ENCODE peak calls at places on chromosomes 2 and 18, in six cellular contexts. E, F, B, W, T and Q are unnamed samples.

GRCh38 chr2:54371461-54372065 is 84.6 kb upstream of the SPTBN1 start:
- DNase-seq in E (no peak), F (no peak), B (no peak), W (no peak), T (no peak), Q (no peak)

GRCh38 chr2:226796840-226797288 is 2.8 kb downstream of the IRS1 start:
- DNase-seq in E (no peak), F (no peak), B (peak; percentile 51), W (no peak), T (peak; percentile 21), Q (peak; percentile 44)

GRCh38 chr2:44731505-44731904 is 210.0 kb upstream of the SIX3 start:
- DNase-seq in E (no peak), F (no peak), B (no peak), W (no peak), T (no peak), Q (no peak)

GRCh38 chr2:85019121-85019520 is 48.2 kb downstream of the KCMF1 start:
- DNase-seq in E (no peak), F (no peak), B (no peak), W (peak; percentile 86), T (no peak), Q (no peak)

GRCh38 chr2:236550701-236551465 is 18.7 kb upstream of the ACKR3 start:
- DNase-seq in E (no peak), F (no peak), B (no peak), W (no peak), T (no peak), Q (no peak)

GRCh38 chr2:25314514-25315315 is 27.0 kb downstream of the DNMT3A start:
- DNase-seq in E (peak; percentile 8), F (peak; percentile 58), B (peak; percentile 74), W (no peak), T (peak; percentile 52), Q (no peak)

GRCh38 chr2:37836270-37836669 is 88.8 kb upstream of the RMDN2 start:
- DNase-seq in E (no peak), F (no peak), B (no peak), W (no peak), T (no peak), Q (no peak)

GRCh38 chr2:103213028-103213542 is 451.3 kb downstream of the TMEM182 start:
- DNase-seq in E (no peak), F (no peak), B (no peak), W (no peak), T (no peak), Q (no peak)

GRCh38 chr2:231795525-231796327 is 9.5 kb downstream of the COPS7B start:
- DNase-seq in E (peak; percentile 74), F (no peak), B (no peak), W (peak; percentile 85), T (peak; percentile 81), Q (peak; percentile 77)

GRCh38 chr2:224945134-224945533 is 97.1 kb downstream of the DOCK10 start:
- DNase-seq in E (no peak), F (no peak), B (no peak), W (no peak), T (peak; percentile 15), Q (peak; percentile 20)

GRCh38 chr2:224938670-224939309 is 103.5 kb downstream of the DOCK10 start:
- DNase-seq in E (no peak), F (no peak), B (no peak), W (no peak), T (peak; percentile 71), Q (peak; percentile 67)

GRCh38 chr2:224940618-224941017 is 101.7 kb downstream of the DOCK10 start:
- DNase-seq in E (no peak), F (no peak), B (no peak), W (no peak), T (no peak), Q (no peak)

GRCh38 chr2:224944707-224945106 is 97.6 kb downstream of the DOCK10 start:
- DNase-seq in E (no peak), F (no peak), B (no peak), W (no peak), T (no peak), Q (no peak)

GRCh38 chr2:224941958-224942357 is 100.3 kb downstream of the DOCK10 start:
- DNase-seq in E (no peak), F (no peak), B (no peak), W (no peak), T (no peak), Q (no peak)
- H3K4me3 ChIP-seq in E (no peak overlapping the region), F (no peak overlapping the region), B (no peak overlapping the region), W (no peak overlapping the region), T (no peak overlapping the region), Q (no peak overlapping the region)

DNA sequence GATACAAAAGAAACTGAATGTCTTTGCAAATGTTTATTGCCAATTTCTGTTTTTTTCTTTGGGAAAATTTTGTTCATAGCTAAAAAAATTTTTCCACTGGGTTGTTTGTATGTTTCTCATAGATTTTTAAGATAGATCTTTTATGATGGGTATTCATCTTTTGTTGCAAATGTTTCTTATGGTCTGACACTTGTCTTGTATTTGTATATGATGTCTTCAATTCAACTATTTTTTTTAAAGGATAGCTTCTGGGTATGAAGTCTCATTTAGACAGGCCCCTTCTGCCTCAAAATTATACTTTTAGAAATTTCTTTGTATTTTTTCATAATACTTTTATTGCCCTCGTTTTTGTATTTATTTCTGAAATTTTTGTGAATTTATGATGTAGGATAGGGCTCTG is 73.8 kb downstream of the KCTD1 start:
- DNase-seq in E (no peak), F (no peak), B (no peak), W (no peak), T (no peak), Q (no peak)
- H3K4me3 ChIP-seq in E (no peak overlapping the region), F (no peak overlapping the region), B (no peak overlapping the region), W (no peak overlapping the region), T (no peak overlapping the region), Q (no peak overlapping the region)

GRCh38 chr2:227819398-227819697 is 5.7 kb downstream of the CCL20 start:
- DNase-seq in E (no peak), F (no peak), B (no peak), W (no peak), T (no peak), Q (no peak)

GRCh38 chr2:227816507-227817274 is 3.0 kb downstream of the CCL20 start:
- DNase-seq in E (no peak), F (no peak), B (no peak), W (no peak), T (peak; percentile 72), Q (peak; percentile 75)

GRCh38 chr2:227817940-227818568 is 4.4 kb downstream of the CCL20 start:
- DNase-seq in E (peak; percentile 92), F (peak; percentile 72), B (peak; percentile 92), W (peak; percentile 100), T (peak; percentile 100), Q (peak; percentile 100)

GRCh38 chr2:227818569-227819397 is 5.1 kb downstream of the CCL20 start:
- DNase-seq in E (peak; percentile 62), F (peak; percentile 23), B (peak; percentile 79), W (no peak), T (peak; percentile 100), Q (peak; percentile 98)

DNA sequence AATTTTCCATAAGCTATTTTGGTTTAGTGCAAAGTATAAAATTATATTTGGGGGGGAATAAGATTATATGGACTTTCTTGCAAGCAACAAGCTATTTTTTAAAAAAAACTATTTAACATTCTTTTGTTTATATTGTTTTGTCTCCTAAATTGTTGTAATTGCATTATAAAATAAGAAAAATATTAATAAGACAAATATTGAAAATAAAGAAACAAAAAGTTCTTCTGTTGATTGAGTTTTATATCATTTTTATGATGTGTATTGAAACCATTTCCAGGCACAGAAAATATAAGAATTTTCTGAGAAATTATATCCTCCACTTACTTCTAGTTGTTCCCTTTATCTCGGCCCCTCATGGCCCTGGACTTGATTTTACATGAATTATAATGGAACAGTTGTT is 3.7 kb downstream of the CCL20 start:
- DNase-seq in E (no peak), F (no peak), B (no peak), W (no peak), T (no peak), Q (no peak)
- H3K4me3 ChIP-seq in E (peak overlapping the region; percentile 55), F (no peak overlapping the region), B (no peak overlapping the region), W (peak overlapping the region; percentile 38), T (peak overlapping the region; percentile 65), Q (peak overlapping the region; percentile 58)

GRCh38 chr2:64213607-64214275 is 69.5 kb upstream of the PELI1 start:
- DNase-seq in E (no peak), F (no peak), B (no peak), W (no peak), T (no peak), Q (no peak)
- H3K4me3 ChIP-seq in E (no peak overlapping the region), F (peak overlapping the region; percentile 48), B (no peak overlapping the region), W (no peak overlapping the region), T (no peak overlapping the region), Q (no peak overlapping the region)

DNA sequence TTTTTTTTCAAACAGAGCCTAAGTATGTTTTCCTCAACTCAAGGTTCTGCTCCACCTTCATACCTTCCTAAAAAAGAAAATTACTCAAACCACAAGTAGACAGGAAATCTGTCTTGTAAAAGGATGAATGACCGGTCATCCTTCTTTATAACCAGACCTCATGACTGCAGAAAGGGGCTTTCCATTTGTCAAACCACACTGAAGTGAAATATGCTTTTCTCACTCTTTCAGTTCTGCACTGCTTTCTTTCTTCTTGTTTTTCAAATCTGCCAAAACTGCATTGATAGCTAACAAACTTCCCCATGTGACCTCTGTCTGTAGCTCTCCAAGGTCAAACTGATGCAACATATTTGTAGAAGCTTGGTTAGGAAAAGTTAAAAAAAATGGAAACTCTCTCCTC is 308.9 kb upstream of the CCDC68 start:
- DNase-seq in E (no peak), F (no peak), B (no peak), W (no peak), T (no peak), Q (no peak)
- H3K4me3 ChIP-seq in E (no peak overlapping the region), F (no peak overlapping the region), B (no peak overlapping the region), W (no peak overlapping the region), T (no peak overlapping the region), Q (no peak overlapping the region)

DNA sequence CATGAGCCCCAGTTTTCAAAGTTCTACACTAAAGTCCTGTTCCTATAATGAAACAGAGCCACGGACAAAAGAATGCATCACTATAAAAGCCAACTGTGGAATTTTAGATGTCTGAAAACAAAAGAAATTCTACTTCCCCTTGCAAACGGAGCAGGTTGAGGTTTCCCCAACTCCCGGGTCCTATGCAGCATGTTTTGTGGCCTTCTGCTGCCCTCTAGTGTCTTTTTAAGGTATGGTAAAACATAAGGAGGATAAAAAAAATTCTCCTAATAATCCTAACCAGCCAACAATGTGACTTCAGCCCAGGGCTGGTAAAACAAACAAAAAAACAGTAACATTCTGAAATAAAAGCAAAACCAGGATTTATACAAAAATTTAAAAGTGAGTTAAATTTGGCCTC is 539.5 kb downstream of the NRXN1 start:
- DNase-seq in E (no peak), F (no peak), B (no peak), W (peak; percentile 59), T (peak; percentile 73), Q (peak; percentile 74)
- H3K4me3 ChIP-seq in E (no peak overlapping the region), F (no peak overlapping the region), B (peak overlapping the region; percentile 28), W (no peak overlapping the region), T (no peak overlapping the region), Q (no peak overlapping the region)